ENCODE peak calls at places on chromosome 13, in six cellular contexts. E is stimulated activated CD8-positive, alpha-beta memory T cell treated with anti-CD3 and anti-CD28 coated beads, Interleukin-7, amount 100 ng/mL, for 24 hours; U is osteocyte; S is CD8-positive, alpha-beta memory T cell; N is islet precursor cell; G is HEK293T. R is an unnamed sample.
A peak's percentile ranks its signal among the peaks of the same experiment; 100 is the strongest.

GRCh38 chr13:89227356-89227755 is 1556.2 kb downstream of the SLITRK5 start:
- DNase-seq in U (no peak), N (no peak), E (no peak), S (no peak), G (no peak), R (no peak)

GRCh38 chr13:33855371-33855895 is 37.5 kb downstream of the RFC3 start:
- DNase-seq in U (no peak), N (no peak), E (no peak), G (no peak), S (no peak), R (no peak)

GRCh38 chr13:75251188-75251587 is 230.8 kb downstream of the TBC1D4 start:
- DNase-seq in U (no peak), G (no peak), S (no peak), N (no peak), E (no peak), R (no peak)

GRCh38 chr13:19362946-19363510 is 181.4 kb upstream of the TUBA3C start:
- DNase-seq in G (no peak), S (no peak), N (no peak), E (no peak), U (no peak), R (no peak)

GRCh38 chr13:85347251-85347650 is 452.0 kb downstream of the SLITRK6 start:
- DNase-seq in U (no peak), E (no peak), S (no peak), N (no peak), G (no peak), R (no peak)

GRCh38 chr13:51589793-51590192 is 5.5 kb downstream of the WDFY2 start:
- DNase-seq in U (no peak), G (no peak), E (no peak), S (no peak), N (no peak), R (no peak)

GRCh38 chr13:29435125-29435911 is 160.2 kb downstream of the SLC7A1 start:
- DNase-seq in N (no peak), E (no peak), U (no peak), S (no peak), G (no peak), R (no peak)

GRCh38 chr13:28475916-28476725 is 18.8 kb downstream of the FLT1 start:
- DNase-seq in U (no peak), E (no peak), S (no peak), N (no peak), G (no peak), R (no peak)

GRCh38 chr13:83980322-83980721 is 98.0 kb upstream of the SLITRK1 start:
- DNase-seq in U (no peak), E (no peak), N (no peak), S (no peak), G (no peak), R (no peak)

GRCh38 chr13:95349267-95349666 is 48.0 kb upstream of the ABCC4 start:
- DNase-seq in G (no peak), U (no peak), N (no peak), E (no peak), S (no peak), R (no peak)

GRCh38 chr13:61202042-61202441 is 213.6 kb downstream of the PCDH20 start:
- DNase-seq in N (no peak), E (no peak), U (no peak), G (no peak), S (no peak), R (no peak)

GRCh38 chr13:40613954-40614353 is 52.5 kb downstream of the FOXO1 start:
- DNase-seq in E (no peak), S (no peak), U (no peak), G (no peak), N (no peak), R (no peak)

GRCh38 chr13:30108913-30109237 is 198.5 kb downstream of the KATNAL1 start:
- DNase-seq in E (no peak), N (peak; percentile 74), S (no peak), U (no peak), G (no peak), R (no peak)

GRCh38 chr13:43572601-43573360 is 214.0 kb downstream of the ENOX1 start:
- DNase-seq in E (no peak), N (peak; percentile 59), G (no peak), U (no peak), S (no peak), R (no peak)

GRCh38 chr13:40985596-40986327 is 33.4 kb downstream of the ELF1 start:
- DNase-seq in N (no peak), S (no peak), U (no peak), E (no peak), G (no peak), R (no peak)

GRCh38 chr13:24251525-24251924 is 57.9 kb upstream of the C1QTNF9 start:
- DNase-seq in N (no peak), G (no peak), S (peak; percentile 89), E (peak; percentile 52), U (no peak), R (peak; percentile 64)

GRCh38 chr13:36858285-36858684 is 39.3 kb downstream of the RFXAP start:
- DNase-seq in G (peak; percentile 59), S (no peak), U (no peak), N (peak; percentile 60), E (no peak), R (no peak)

GRCh38 chr13:33548065-33548464 is 262.5 kb upstream of the STARD13 start:
- DNase-seq in E (no peak), U (no peak), G (no peak), S (no peak), N (no peak), R (no peak)

GRCh38 chr13:68304287-68304893 is 1074.3 kb upstream of the PCDH9 start:
- DNase-seq in N (no peak), S (no peak), G (peak; percentile 74), U (no peak), E (no peak), R (no peak)

GRCh38 chr13:75299913-75300862 is 181.8 kb downstream of the TBC1D4 start:
- DNase-seq in G (no peak), S (no peak), E (no peak), N (no peak), U (no peak), R (no peak)

GRCh38 chr13:45231722-45232121 is 30.9 kb upstream of the KCTD4 start:
- DNase-seq in N (no peak), S (no peak), E (no peak), G (no peak), U (no peak), R (no peak)

GRCh38 chr13:64239372-64239771 is 2823.7 kb upstream of the PCDH20 start:
- DNase-seq in U (no peak), S (no peak), E (no peak), N (no peak), G (no peak), R (no peak)

GRCh38 chr13:100506154-100506553 is 82.4 kb downstream of the GGACT start:
- DNase-seq in U (no peak), S (no peak), G (no peak), E (peak; percentile 16), N (no peak), R (peak; percentile 15)

GRCh38 chr13:52949044-52949443 is 79.6 kb upstream of the OLFM4 start:
- DNase-seq in S (no peak), E (no peak), G (no peak), U (no peak), N (no peak), R (no peak)

GRCh38 chr13:71577127-71577526 is 289.9 kb downstream of the DACH1 start:
- DNase-seq in G (no peak), U (no peak), S (no peak), N (no peak), E (no peak), R (no peak)

GRCh38 chr13:52449323-52450011 is 967 bp downstream of the VPS36 start:
- DNase-seq in U (no peak), S (peak; percentile 3), E (no peak), N (no peak), G (no peak), R (no peak)

GRCh38 chr13:36395280-36395679 is 37.0 kb upstream of the CCNA1 start:
- DNase-seq in G (peak; percentile 21), S (no peak), U (no peak), E (no peak), N (no peak), R (no peak)

GRCh38 chr13:107767119-107767518 is 448.2 kb downstream of the LIG4 start:
- DNase-seq in G (no peak), U (no peak), N (peak; percentile 57), S (no peak), E (no peak), R (no peak)

GRCh38 chr13:110306340-110306959 is 507 bp downstream of the COL4A1 start:
- DNase-seq in S (no peak), N (peak; percentile 65), G (no peak), U (no peak), E (no peak), R (no peak)

GRCh38 chr13:110841406-110841805 is 73.5 kb downstream of the ANKRD10 start:
- DNase-seq in N (no peak), S (no peak), E (no peak), G (no peak), U (no peak), R (no peak)

GRCh38 chr13:44432595-44432994 is 59.0 kb downstream of the SERP2 start:
- DNase-seq in U (no peak), S (no peak), G (no peak), N (no peak), E (no peak), R (no peak)

GRCh38 chr13:103815619-103816018 is 749.4 kb upstream of the SLC10A2 start:
- DNase-seq in N (no peak), S (no peak), U (no peak), E (no peak), G (no peak), R (no peak)

R was measured in activated CD4-positive, alpha-beta T cell treated with anti-CD3 and anti-CD28 coated beads for 24 hours.